ENCODE peak calls at places on chromosomes 4 and X, in five cellular contexts. V is K562, D is H1, Q is WTC11, N is HepG2. H is an unnamed sample.

GRCh38 chr4:33134366-33134765 is 2414.2 kb downstream of the PCDH7 start:
- DNase-seq in Q (no peak), V (no peak), N (no peak), D (no peak), H (no peak)

GRCh38 chr4:144300616-144301015 is 160.1 kb upstream of the GYPA start:
- DNase-seq in Q (no peak), D (no peak), N (no peak), V (no peak), H (no peak)

GRCh38 chr4:106277140-106277680 is 38.8 kb downstream of the TBCK start:
- DNase-seq in N (no peak), D (no peak), V (no peak), Q (no peak), H (no peak)

GRCh38 chr4:67727124-67727850 is 26.3 kb upstream of the UBA6 start:
- DNase-seq in V (no peak), Q (no peak), N (no peak), D (no peak), H (peak; percentile 10)

GRCh38 chr4:23165669-23166068 is 472.9 kb downstream of the GBA3 start:
- DNase-seq in V (no peak), N (no peak), D (no peak), Q (no peak), H (no peak)

GRCh38 chr4:113692809-113693411 is 68.6 kb downstream of the CAMK2D start:
- DNase-seq in D (no peak), N (no peak), V (no peak), Q (no peak), H (no peak)

GRCh38 chr4:183658362-183659028 is 490 bp downstream of the RWDD4 start:
- DNase-seq in Q (peak; percentile 18), V (peak; percentile 40), D (no peak), N (peak; percentile 37), H (peak; percentile 42)

GRCh38 chr4:1205641-1206298 is 33.4 kb upstream of the SPON2 start:
- DNase-seq in Q (peak; percentile 8), D (no peak), N (no peak), V (no peak), H (peak; percentile 8)

GRCh38 chrX:153633607-153634180 is 13.3 kb upstream of the DUSP9 start:
- DNase-seq in Q (no peak), N (no peak), V (no peak), D (no peak), H (no peak)

GRCh38 chr4:128162434-128162833 is 101.3 kb downstream of the LARP1B start:
- DNase-seq in V (no peak), D (no peak), N (no peak), Q (no peak), H (peak; percentile 17)

GRCh38 chr4:15354358-15354757 is 73.5 kb upstream of the C1QTNF7 start:
- DNase-seq in N (no peak), V (no peak), Q (no peak), D (no peak), H (no peak)

GRCh38 chrX:106898462-106898861 is 4.7 kb downstream of the RIPPLY1 start:
- DNase-seq in N (peak; percentile 80), D (no peak), Q (no peak), V (peak; percentile 12), H (peak; percentile 67)

GRCh38 chrX:153779891-153780677 is 757 bp upstream of the SRPK3 start:
- DNase-seq in Q (no peak), V (no peak), N (no peak), D (no peak), H (no peak)

GRCh38 chr4:3463556-3464348 is 646 bp downstream of the DOK7 start:
- DNase-seq in D (no peak), Q (no peak), V (no peak), N (no peak), H (no peak)

GRCh38 chrX:21658152-21658737 is at the start of gene KLHL34:
- DNase-seq in D (no peak), Q (peak; percentile 35), N (no peak), V (no peak), H (peak; percentile 42)

GRCh38 chr4:1855334-1856070 is 454 bp downstream of the LETM1 start:
- DNase-seq in Q (no peak), N (no peak), V (no peak), D (no peak), H (no peak)

GRCh38 chr4:1122501-1122900 is 9.1 kb upstream of the RNF212 start:
- DNase-seq in N (no peak), D (no peak), Q (no peak), V (no peak), H (no peak)

GRCh38 chr4:73067971-73068394 is 1.5 kb downstream of the COX18 start:
- DNase-seq in Q (no peak), V (no peak), D (no peak), N (no peak), H (no peak)

GRCh38 chr4:165502919-165503907 is 124.4 kb downstream of the CPE start:
- DNase-seq in D (no peak), N (peak; percentile 88), V (no peak), Q (no peak), H (no peak)

GRCh38 chr4:170323623-170324022 is 233.9 kb upstream of the AADAT start:
- DNase-seq in N (no peak), V (no peak), D (no peak), Q (no peak), H (no peak)

GRCh38 chr4:133377286-133377685 is 228.2 kb downstream of the PCDH10 start:
- DNase-seq in D (no peak), V (no peak), N (no peak), Q (peak; percentile 11), H (peak; percentile 18)

GRCh38 chr4:47531241-47531953 is 46.3 kb downstream of the ATP10D start:
- DNase-seq in V (no peak), N (peak; percentile 16), Q (no peak), D (no peak), H (peak; percentile 78)

GRCh38 chrX:1606476-1606875 is 8.4 kb upstream of the ASMT start:
- DNase-seq in D (no peak), Q (no peak), N (no peak), V (no peak), H (no peak)

GRCh38 chr4:102139932-102140331 is 205.3 kb downstream of the SLC39A8 start:
- DNase-seq in D (no peak), N (no peak), Q (no peak), V (no peak), H (no peak)

GRCh38 chr4:142291299-142291698 is 554.8 kb downstream of the INPP4B start:
- DNase-seq in N (no peak), V (no peak), Q (no peak), D (no peak), H (no peak)

GRCh38 chr4:34181311-34181808 is 2063.0 kb downstream of the ARAP2 start:
- DNase-seq in Q (no peak), D (no peak), V (no peak), N (no peak), H (no peak)

GRCh38 chr4:184868623-184869022 is 42.9 kb upstream of the ACSL1 start:
- DNase-seq in D (no peak), Q (no peak), N (no peak), V (no peak), H (no peak)

GRCh38 chr4:43113196-43113595 is 220.7 kb downstream of the GRXCR1 start:
- DNase-seq in Q (no peak), D (no peak), V (no peak), N (no peak), H (peak; percentile 11)

GRCh38 chrX:55579115-55579514 is 44.1 kb upstream of the FOXR2 start:
- DNase-seq in N (no peak), V (no peak), Q (no peak), D (no peak), H (no peak)

GRCh38 chrX:2863646-2864045 is 34.9 kb downstream of the GYG2 start:
- DNase-seq in D (no peak), N (no peak), V (no peak), Q (peak; percentile 16), H (peak; percentile 47)

GRCh38 chrX:17635231-17635630 is 102.1 kb upstream of the SCML1 start:
- DNase-seq in V (no peak), D (peak; percentile 85), N (no peak), Q (peak; percentile 77), H (peak; percentile 83)

GRCh38 chr4:89998350-89999098 is 103.9 kb downstream of the MMRN1 start:
- DNase-seq in V (no peak), N (no peak), D (no peak), Q (no peak), H (peak; percentile 2)

GRCh38 chr4:147198411-147199051 is 252.9 kb upstream of the TTC29 start:
- DNase-seq in N (no peak), Q (no peak), D (no peak), V (no peak), H (peak; percentile 70)

GRCh38 chrX:115616943-115617563 is 56.1 kb downstream of the PLS3 start:
- DNase-seq in D (peak; percentile 5), V (no peak), Q (no peak), N (no peak), H (no peak)

DNA sequence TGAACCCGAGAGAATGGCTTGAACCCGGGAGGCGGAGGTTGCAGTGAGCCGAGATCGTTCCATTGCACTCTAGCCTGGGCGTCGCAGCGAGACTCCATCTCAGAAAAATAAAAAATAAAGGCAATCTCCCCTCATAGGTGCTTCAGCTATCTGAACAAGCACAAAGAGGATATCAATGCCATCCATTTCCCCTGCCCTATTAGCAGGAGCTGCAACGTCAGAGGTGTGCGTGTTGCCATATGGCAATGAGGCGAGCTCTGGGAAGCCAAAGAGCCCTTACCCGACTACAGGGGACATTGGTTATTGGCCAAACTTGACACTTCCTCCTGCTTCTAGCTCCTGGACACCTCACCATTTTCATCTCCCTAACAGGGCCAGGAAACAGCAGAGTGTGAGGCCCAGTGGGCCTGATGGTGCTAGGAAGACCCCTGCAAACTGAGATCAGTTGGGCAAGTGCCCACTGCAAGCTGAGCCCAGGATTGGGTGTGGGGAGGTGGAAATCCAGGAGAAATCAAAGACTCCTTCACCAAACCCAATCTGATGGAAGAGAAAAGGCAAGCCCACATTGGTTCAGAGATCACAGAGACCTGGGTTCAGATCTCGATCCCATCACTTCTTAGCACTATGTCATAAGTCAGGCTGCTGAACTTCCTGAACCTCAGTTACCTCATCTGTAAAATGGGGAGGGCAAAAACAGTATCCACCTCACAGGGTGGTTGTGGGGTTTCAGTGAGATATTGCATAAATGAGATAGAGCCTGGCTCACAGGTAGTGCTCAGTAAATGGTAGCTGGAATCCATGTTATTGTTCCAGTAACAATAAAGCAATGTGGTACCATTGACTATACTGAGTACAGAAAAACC is 21.2 kb downstream of the SLC25A5 start:
- DNase-seq in D (no peak), N (no peak), Q (no peak), V (no peak), H (no peak)
- TF ChIP-seq CREB1 in D (no peak), N (no peak), Q (no peak), V (no peak), H (no peak)

GRCh38 chrX:20253232-20253543 is 13.5 kb downstream of the RPS6KA3 start:
- DNase-seq in V (no peak), N (no peak), Q (no peak), D (no peak), H (no peak)
- TF ChIP-seq CTCF in V (no peak), N (no peak), Q (no peak), D (no peak), H (no peak)

GRCh38 chrX:97842468-97843199 is 958.9 kb downstream of the RPA4 start:
- DNase-seq in N (no peak), D (no peak), V (no peak), Q (no peak), H (no peak)
- TF ChIP-seq CREB1 in N (no peak), D (no peak), V (no peak), Q (no peak), H (no peak)

GRCh38 chr4:103996059-103996458 is 276.3 kb upstream of the TACR3 start:
- DNase-seq in D (no peak), V (no peak), N (no peak), Q (no peak), H (peak; percentile 40)
- TF ChIP-seq CTCF in D (no peak), V (no peak), N (peak; percentile 33), Q (no peak), H (peak; percentile 27)

H was measured in GM23338.